ENCODE peak calls at places on chromosomes 12 and 14, in eight cellular contexts. E is M059J; K is AG04450; N is cardiac muscle cell; D is activated CD4-positive, CD25-positive, alpha-beta regulatory T cell treated with anti-CD3 and anti-CD28 coated beads, Interleukin-2, amount 50 U/mL, for 16 hours; Z is left lobe of liver; G is NCI-H510A treated with DMSO at 0.1 percent for 48 hours; T is glutamatergic neuron. Y is an unnamed sample.

GRCh38 chr14:55212611-55213010 is 21.2 kb upstream of the DLGAP5 start:
- DNase-seq in E (no peak), K (no peak), N (no peak), D (no peak), Z (no peak), G (peak; percentile 55), T (peak; percentile 29), Y (peak; percentile 51)

GRCh38 chr12:68462799-68463198 is 130.6 kb upstream of the MDM1 start:
- DNase-seq in E (no peak), K (no peak), N (no peak), D (no peak), Z (no peak), G (no peak), T (no peak), Y (no peak)

GRCh38 chr14:92717571-92718042 is 30.8 kb downstream of the LGMN start:
- DNase-seq in E (no peak), K (no peak), N (no peak), D (no peak), Z (no peak), G (no peak), T (no peak), Y (no peak)

GRCh38 chr12:79560165-79560889 is 130.4 kb downstream of the PAWR start:
- DNase-seq in E (no peak), K (no peak), N (peak; percentile 5), D (no peak), Z (no peak), G (no peak), T (no peak), Y (no peak)

GRCh38 chr12:28996688-28997087 is 152.4 kb upstream of the FAR2 start:
- DNase-seq in E (no peak), K (no peak), N (no peak), D (no peak), Z (no peak), G (no peak), T (no peak), Y (no peak)

GRCh38 chr14:70013269-70013873 is 134.2 kb downstream of the SMOC1 start:
- DNase-seq in E (peak; percentile 21), K (no peak), N (peak; percentile 25), D (no peak), Z (no peak), G (no peak), T (peak; percentile 72), Y (peak; percentile 19)

GRCh38 chr12:31803306-31804184 is 74.7 kb upstream of the AMN1 start:
- DNase-seq in E (no peak), K (no peak), N (no peak), D (no peak), Z (no peak), G (no peak), T (no peak), Y (no peak)

GRCh38 chr14:50062438-50063039 is 53.8 kb downstream of the VCPKMT start:
- DNase-seq in E (peak; percentile 92), K (no peak), N (peak; percentile 77), D (peak; percentile 66), Z (no peak), G (no peak), T (no peak), Y (no peak)

GRCh38 chr12:70317781-70318180 is 48.3 kb upstream of the KCNMB4 start:
- DNase-seq in E (no peak), K (no peak), N (no peak), D (no peak), Z (no peak), G (no peak), T (no peak), Y (no peak)

GRCh38 chr14:78917462-78917861 is 747.3 kb downstream of the NRXN3 start:
- DNase-seq in E (no peak), K (no peak), N (no peak), D (no peak), Z (no peak), G (no peak), T (no peak), Y (no peak)

GRCh38 chr14:74531467-74531866 is 37.9 kb downstream of the ISCA2 start:
- DNase-seq in E (peak; percentile 29), K (no peak), N (peak; percentile 74), D (no peak), Z (no peak), G (peak; percentile 20), T (no peak), Y (no peak)

GRCh38 chr12:29763301-29763683 is 20.4 kb downstream of the TMTC1 start:
- DNase-seq in E (no peak), K (no peak), N (no peak), D (no peak), Z (no peak), G (peak; percentile 37), T (no peak), Y (no peak)

GRCh38 chr12:96239711-96240234 is 45.6 kb downstream of the ELK3 start:
- DNase-seq in E (no peak), K (no peak), N (peak; percentile 70), D (no peak), Z (no peak), G (no peak), T (no peak), Y (no peak)

GRCh38 chr12:10241276-10241675 is 28.6 kb downstream of the GABARAPL1 start:
- DNase-seq in E (no peak), K (no peak), N (no peak), D (no peak), Z (no peak), G (no peak), T (no peak), Y (no peak)

GRCh38 chr12:19507823-19508222 is 68.5 kb downstream of the AEBP2 start:
- DNase-seq in E (peak; percentile 15), K (no peak), N (peak; percentile 64), D (no peak), Z (no peak), G (no peak), T (no peak), Y (no peak)

GRCh38 chr12:58915634-58916033 is 4.7 kb downstream of the LRIG3 start:
- DNase-seq in E (peak; percentile 66), K (no peak), N (peak; percentile 64), D (no peak), Z (no peak), G (peak; percentile 39), T (peak; percentile 24), Y (peak; percentile 93)

GRCh38 chr14:100532154-100532915 is 54.9 kb downstream of the BEGAIN start:
- DNase-seq in E (peak; percentile 71), K (no peak), N (no peak), D (no peak), Z (no peak), G (no peak), T (peak; percentile 22), Y (no peak)

GRCh38 chr14:34718750-34719304 is 4.4 kb upstream of the CFL2 start:
- DNase-seq in E (peak; percentile 75), K (no peak), N (peak; percentile 33), D (no peak), Z (no peak), G (no peak), T (no peak), Y (no peak)

GRCh38 chr12:60501124-60501729 is 905.4 kb downstream of the SLC16A7 start:
- DNase-seq in E (peak; percentile 83), K (no peak), N (peak; percentile 10), D (no peak), Z (no peak), G (no peak), T (no peak), Y (no peak)

GRCh38 chr12:72234871-72235270 is 37.3 kb upstream of the TRHDE start:
- DNase-seq in E (no peak), K (no peak), N (no peak), D (no peak), Z (no peak), G (no peak), T (no peak), Y (no peak)

GRCh38 chr14:87888136-87888999 is 104.6 kb downstream of the GALC start:
- DNase-seq in E (no peak), K (no peak), N (no peak), D (no peak), Z (no peak), G (no peak), T (peak; percentile 65), Y (peak; percentile 43)

GRCh38 chr14:89906000-89906399 is 48.5 kb downstream of the EFCAB11 start:
- DNase-seq in E (no peak), K (no peak), N (no peak), D (no peak), Z (no peak), G (no peak), T (no peak), Y (no peak)